ENCODE peak calls at places on chromosomes 2 and 18, in ten cellular contexts. B is A549, Z is endothelial cell of umbilical vein, C is IMR-90, H is adrenal gland, U is esophagus muscularis mucosa, K is transverse colon, W is sigmoid colon, O is uterus, S is tibial nerve. I is an unnamed sample.

GRCh38 chr2:53672881-53673522 is 94.6 kb upstream of the CHAC2 start:
- DNase-seq in B (no peak), Z (no peak), C (peak; percentile 52), H (no peak), U (no peak), K (no peak), W (no peak), O (no peak), S (no peak), I (no peak)

GRCh38 chr2:53230691-53231090 is 536.9 kb upstream of the CHAC2 start:
- DNase-seq in B (no peak), Z (no peak), C (no peak), H (no peak), U (no peak), K (no peak), W (no peak), O (no peak), S (no peak), I (no peak)

GRCh38 chr2:111068435-111069058 is 52.2 kb upstream of the BCL2L11 start:
- DNase-seq in B (no peak), Z (no peak), C (no peak), H (no peak), U (no peak), K (peak; percentile 28), W (no peak), O (no peak), S (no peak), I (no peak)

GRCh38 chr2:23426284-23426905 is 41.4 kb downstream of the KLHL29 start:
- DNase-seq in B (no peak), Z (no peak), C (peak; percentile 88), H (peak; percentile 88), U (no peak), K (peak; percentile 41), W (peak; percentile 92), O (peak; percentile 39), S (no peak), I (peak; percentile 96)

GRCh38 chr18:32661486-32662299 is 111.1 kb downstream of the KLHL14 start:
- DNase-seq in B (peak; percentile 2), Z (no peak), C (no peak), H (no peak), U (no peak), K (no peak), W (no peak), O (no peak), S (no peak), I (no peak)

GRCh38 chr2:101007415-101008345 is 5.6 kb downstream of the RPL31 start:
- DNase-seq in B (peak; percentile 40), Z (no peak), C (no peak), H (no peak), U (no peak), K (no peak), W (no peak), O (no peak), S (no peak), I (no peak)

GRCh38 chr18:76620326-76620813 is 125.3 kb upstream of the ZNF516 start:
- DNase-seq in B (no peak), Z (peak; percentile 24), C (peak; percentile 77), H (peak; percentile 84), U (peak; percentile 94), K (peak; percentile 54), W (peak; percentile 88), O (peak; percentile 85), S (peak; percentile 76), I (peak; percentile 59)

GRCh38 chr2:173544621-173545363 is 190.1 kb downstream of the CDCA7 start:
- DNase-seq in B (peak; percentile 68), Z (no peak), C (no peak), H (no peak), U (no peak), K (peak; percentile 33), W (no peak), O (no peak), S (no peak), I (no peak)

GRCh38 chr2:239469101-239469960 is 68.5 kb upstream of the HDAC4 start:
- DNase-seq in B (no peak), Z (no peak), C (no peak), H (no peak), U (no peak), K (no peak), W (peak; percentile 55), O (no peak), S (no peak), I (no peak)

GRCh38 chr2:97011977-97012569 is 25.7 kb upstream of the FAM178B start:
- DNase-seq in B (peak; percentile 72), Z (peak; percentile 72), C (peak; percentile 70), H (peak; percentile 53), U (no peak), K (no peak), W (no peak), O (no peak), S (peak; percentile 31), I (no peak)

GRCh38 chr2:15154289-15154688 is 406.8 kb downstream of the NBAS start:
- DNase-seq in B (no peak), Z (no peak), C (peak; percentile 64), H (no peak), U (no peak), K (no peak), W (no peak), O (no peak), S (no peak), I (no peak)

DNA sequence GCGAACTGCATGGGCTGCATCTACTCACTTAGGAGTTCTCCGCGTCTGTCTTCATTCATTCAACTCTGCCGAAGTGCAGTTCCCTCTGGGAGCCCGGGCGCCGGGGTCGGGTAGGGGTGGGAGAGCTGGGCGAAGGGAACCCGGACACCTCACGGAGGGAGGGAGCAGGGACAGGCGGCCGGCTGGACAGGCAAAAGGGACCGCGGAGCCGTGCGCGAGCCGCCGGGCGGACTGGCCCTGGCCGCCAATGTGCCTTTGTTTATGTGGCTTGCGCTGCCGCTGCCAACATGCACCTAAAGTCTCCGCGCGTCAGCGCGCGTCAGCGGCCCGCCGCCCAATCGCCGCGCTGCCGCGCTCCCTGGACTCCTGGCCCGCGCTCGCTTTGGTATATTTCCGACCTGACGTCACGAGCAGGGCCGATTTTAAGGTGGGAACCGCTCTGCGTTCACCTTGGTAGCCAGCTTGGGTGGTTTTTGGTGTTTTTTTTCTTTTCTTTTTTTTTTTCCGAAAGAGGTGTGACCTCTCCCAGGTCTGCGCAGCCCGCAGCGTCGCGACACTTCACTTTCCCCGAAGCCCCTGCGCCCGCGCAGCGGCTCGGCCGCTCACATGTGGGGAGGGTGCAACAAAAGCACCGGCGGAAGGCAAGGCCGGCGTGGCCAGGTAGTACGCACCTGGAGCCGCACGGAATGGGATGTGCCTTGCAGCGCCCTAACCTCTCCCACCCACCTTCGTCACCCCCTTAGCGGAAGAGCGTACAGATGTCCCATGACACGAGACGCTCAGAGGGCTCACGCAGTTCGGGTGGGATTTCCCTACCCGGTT is at the start of gene NR4A2:
- DNase-seq in B (peak; percentile 93), Z (peak; percentile 87), C (peak; percentile 92), H (peak; percentile 94), U (no peak), K (peak; percentile 95), W (peak; percentile 97), O (peak; percentile 90), S (peak; percentile 89), I (peak; percentile 83)
- TF ChIP-seq POLR2A in B (peak; percentile 66), Z (peak; percentile 36), C (peak; percentile 99), H (peak; percentile 90), U (peak; percentile 83), K (peak; percentile 89), W (peak; percentile 89), O (peak; percentile 92), S (peak; percentile 99), I (peak; percentile 80)

DNA sequence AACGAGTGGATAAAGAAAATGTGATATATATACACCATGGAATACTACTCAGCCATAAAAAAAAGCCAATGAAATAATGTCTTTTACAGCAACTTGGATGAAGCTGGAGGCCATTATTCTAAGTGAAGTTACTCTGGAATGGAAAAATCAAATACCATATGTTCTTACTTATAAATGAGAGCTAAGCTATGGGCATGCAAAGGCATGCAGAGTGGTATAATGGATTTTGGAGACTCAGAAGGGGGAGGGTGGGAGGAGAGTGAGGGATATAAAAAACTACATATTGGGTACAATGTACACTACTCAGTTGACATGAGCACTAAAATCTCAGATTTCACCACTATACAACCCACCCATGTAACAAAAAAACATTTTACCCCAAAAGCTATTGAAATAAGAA is 1.7 kb upstream of the MSGN1 start:
- DNase-seq in B (no peak), Z (no peak), C (no peak), H (no peak), U (no peak), K (no peak), W (no peak), O (no peak), S (no peak), I (no peak)
- H3K4me3 ChIP-seq in B (no peak overlapping the region), Z (no peak overlapping the region), C (no peak overlapping the region), H (no peak overlapping the region), U (no peak overlapping the region), K (no peak overlapping the region), W (no peak overlapping the region), O (no peak overlapping the region), S (no peak overlapping the region), I (no peak overlapping the region)

DNA sequence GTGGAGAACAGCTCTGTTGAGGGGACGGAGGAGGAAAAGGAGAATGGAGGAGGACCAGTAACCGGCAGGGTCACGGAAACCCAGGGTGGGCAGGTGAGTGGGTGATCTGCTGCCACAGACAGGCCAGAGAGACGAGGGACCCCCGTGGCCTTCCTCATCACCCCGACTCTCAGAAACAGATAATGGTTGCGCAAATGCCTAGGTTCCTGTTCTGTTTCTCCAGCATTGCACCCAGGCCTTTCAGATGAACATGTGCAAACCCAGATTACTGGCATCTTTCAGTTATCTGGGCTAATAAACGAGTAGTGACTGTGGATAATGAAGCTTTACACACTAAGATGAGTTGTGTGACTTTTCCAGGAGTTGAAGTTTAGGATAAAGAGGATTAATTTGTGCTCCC is 46.5 kb downstream of the TET3 start:
- DNase-seq in B (no peak), Z (no peak), C (no peak), H (no peak), U (no peak), K (no peak), W (no peak), O (no peak), S (no peak), I (no peak)
- H3K4me1 ChIP-seq in B (no peaks in the 10 kb centered on the region), Z (no peaks in the 10 kb centered on the region), C (peaks cover 5% of the 10 kb centered on the region), H (no peaks in the 10 kb centered on the region), U (peaks cover 16% of the 10 kb centered on the region), K (peaks cover 34% of the 10 kb centered on the region), W (peaks cover 8% of the 10 kb centered on the region), O (peaks cover 4% of the 10 kb centered on the region), S (peaks cover 20% of the 10 kb centered on the region), I (peaks cover 18% of the 10 kb centered on the region)

GRCh38 chr2:221573430-221574230 is 1.5 kb upstream of the EPHA4 start:
- DNase-seq in B (peak; percentile 75), Z (peak; percentile 82), C (peak; percentile 67), H (peak; percentile 82), U (no peak), K (peak; percentile 89), W (peak; percentile 91), O (peak; percentile 80), S (peak; percentile 90), I (peak; percentile 62)
- TF ChIP-seq POLR2A in B (peak; percentile 12), Z (no peak), C (no peak), H (no peak), U (no peak), K (no peak), W (no peak), O (peak; percentile 32), S (no peak), I (peak; percentile 19)